ENCODE peak calls at places on chromosomes 1 and 21, in eight cellular contexts. J is type B pancreatic cell, K is stomach, N is GM23338, A is fibroblast of the aortic adventitia, C is vagina, Y is fibroblast of pulmonary artery, V is progenitor cell of endocrine pancreas. R is an unnamed sample.

GRCh38 chr1:218384576-218384975 is 39.4 kb downstream of the TGFB2 start:
- DNase-seq in J (no peak), K (no peak), N (no peak), A (peak), C (no peak), Y (peak), V (no peak), R (no peak)

GRCh38 chr1:92016720-92017316 is 13.0 kb upstream of the EPHX4 start:
- DNase-seq in J (no peak), K (no peak), N (no peak), A (no peak), C (no peak), Y (no peak), V (no peak), R (no peak)

GRCh38 chr1:65260851-65261473 is 48.4 kb upstream of the DNAJC6 start:
- DNase-seq in J (no peak), K (no peak), N (no peak), A (no peak), C (no peak), Y (peak), V (no peak), R (no peak)

GRCh38 chr1:184194251-184194650 is 142.7 kb downstream of the TSEN15 start:
- DNase-seq in J (no peak), K (no peak), N (no peak), A (peak), C (no peak), Y (no peak), V (no peak), R (no peak)

GRCh38 chr1:84642776-84643175 is 47.5 kb downstream of the SSX2IP start:
- DNase-seq in J (no peak), K (no peak), N (no peak), A (no peak), C (no peak), Y (no peak), V (no peak), R (no peak)

GRCh38 chr1:71944006-71944405 is 338.3 kb downstream of the NEGR1 start:
- DNase-seq in J (no peak), K (no peak), N (no peak), A (no peak), C (no peak), Y (no peak), V (no peak), R (no peak)

GRCh38 chr1:8567146-8567545 is 249.2 kb downstream of the SLC45A1 start:
- DNase-seq in J (no peak), K (no peak), N (no peak), A (no peak), C (no peak), Y (peak), V (no peak), R (no peak)

GRCh38 chr1:108503062-108503740 is 53.1 kb downstream of the NBPF6 start:
- DNase-seq in J (no peak), K (no peak), N (peak), A (peak), C (no peak), Y (peak), V (no peak), R (no peak)

GRCh38 chr1:92992877-92993276 is 31.6 kb upstream of the DIPK1A start:
- DNase-seq in J (no peak), K (no peak), N (no peak), A (no peak), C (no peak), Y (no peak), V (no peak), R (no peak)

GRCh38 chr1:206521002-206521585 is 13.8 kb downstream of the RASSF5 start:
- DNase-seq in J (no peak), K (peak), N (no peak), A (no peak), C (no peak), Y (no peak), V (no peak), R (peak)

GRCh38 chr1:194076646-194077045 is 890.2 kb upstream of the B3GALT2 start:
- DNase-seq in J (no peak), K (no peak), N (no peak), A (no peak), C (no peak), Y (peak), V (no peak), R (no peak)

GRCh38 chr1:38029725-38030511 is 16.7 kb downstream of the POU3F1 start:
- DNase-seq in J (no peak), K (no peak), N (peak), A (peak), C (no peak), Y (peak), V (no peak), R (no peak)

GRCh38 chr1:208159542-208160258 is 84.5 kb downstream of the PLXNA2 start:
- DNase-seq in J (peak), K (peak), N (no peak), A (peak), C (no peak), Y (peak), V (no peak), R (no peak)

GRCh38 chr21:43209575-43210453 is 41.0 kb downstream of the CRYAA start:
- DNase-seq in J (peak), K (no peak), N (no peak), A (peak), C (peak), Y (peak), V (peak), R (peak)

GRCh38 chr1:39781349-39781715 is 7.3 kb downstream of the BMP8B start:
- DNase-seq in J (no peak), K (no peak), N (no peak), A (no peak), C (no peak), Y (no peak), V (no peak), R (no peak)

GRCh38 chr1:102858695-102859094 is 249.6 kb downstream of the COL11A1 start:
- DNase-seq in J (no peak), K (no peak), N (no peak), A (peak), C (no peak), Y (no peak), V (no peak), R (no peak)

GRCh38 chr1:227685807-227686206 is 49.3 kb downstream of the JMJD4 start:
- DNase-seq in J (no peak), K (no peak), N (no peak), A (no peak), C (no peak), Y (no peak), V (no peak), R (no peak)
- TF ChIP-seq CTCF in J (no peak), K (no peak), N (no peak), A (no peak), C (no peak), Y (no peak), V (no peak), R (no peak)

DNA sequence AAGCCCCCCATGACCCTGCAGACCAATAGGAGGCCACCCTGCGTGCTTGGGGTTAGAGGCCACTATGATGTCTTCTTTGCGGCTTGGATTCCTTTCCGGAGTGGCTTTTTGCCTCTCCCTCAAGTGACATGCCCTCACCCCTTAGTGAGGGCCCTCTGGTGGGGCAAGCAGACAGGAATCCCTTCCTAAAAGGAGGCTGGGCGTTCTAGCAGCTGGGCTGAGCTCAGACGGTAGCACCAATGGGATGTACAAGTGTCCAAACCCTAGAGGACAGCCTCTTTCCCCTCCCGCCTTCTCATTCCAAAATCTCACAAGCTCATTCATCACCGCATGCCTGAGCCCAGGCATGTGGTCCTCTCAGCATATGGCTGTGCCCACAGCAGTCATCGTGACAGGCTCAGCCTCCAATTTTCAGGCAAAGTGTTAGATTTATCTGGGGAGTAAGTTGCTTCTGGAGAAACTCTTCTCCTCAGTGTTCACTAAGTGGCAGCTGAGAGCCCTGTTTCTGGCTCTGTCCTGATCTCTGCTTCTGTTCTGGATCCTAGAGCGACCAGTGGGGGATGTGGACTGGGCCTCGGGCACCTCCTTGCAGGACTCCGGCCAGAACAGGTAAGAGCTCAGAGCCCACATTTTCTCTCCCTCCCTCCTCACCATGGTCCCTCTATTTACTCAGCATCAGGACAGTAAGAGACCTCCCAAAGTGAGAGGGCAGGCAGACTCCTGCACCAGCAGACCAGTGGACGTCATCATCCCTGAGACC is 4.8 kb downstream of the KIAA1614 start:
- DNase-seq in J (no peak), K (no peak), N (peak), A (no peak), C (no peak), Y (peak), V (no peak), R (peak)
- TF ChIP-seq CTCF in J (no peak), K (no peak), N (peak), A (no peak), C (no peak), Y (no peak), V (no peak), R (no peak)

GRCh38 chr1:177432897-177433296 is 262.1 kb downstream of the BRINP2 start:
- DNase-seq in J (no peak), K (no peak), N (peak), A (peak), C (no peak), Y (peak), V (no peak), R (no peak)
- TF ChIP-seq CTCF in J (peak), K (no peak), N (peak), A (peak), C (no peak), Y (peak), V (peak), R (no peak)

GRCh38 chr1:57770772-57771171 is 346.9 kb upstream of the DAB1 start:
- DNase-seq in J (no peak), K (no peak), N (peak), A (peak), C (no peak), Y (peak), V (no peak), R (no peak)
- TF ChIP-seq CTCF in J (peak), K (no peak), N (peak), A (peak), C (no peak), Y (peak), V (peak), R (peak)

GRCh38 chr1:26861889-26862371 is 1.0 kb upstream of the SFN start:
- DNase-seq in J (no peak), K (no peak), N (no peak), A (peak), C (no peak), Y (no peak), V (no peak), R (peak)

GRCh38 chr1:26863677-26864060 is 720 bp downstream of the SFN start:
- DNase-seq in J (no peak), K (no peak), N (no peak), A (no peak), C (no peak), Y (no peak), V (no peak), R (no peak)

GRCh38 chr1:26858891-26859630 is 3.9 kb upstream of the SFN start:
- DNase-seq in J (no peak), K (no peak), N (no peak), A (no peak), C (no peak), Y (no peak), V (no peak), R (no peak)

GRCh38 chr1:26862781-26863676 is at the start of gene SFN:
- DNase-seq in J (peak), K (peak), N (peak), A (no peak), C (no peak), Y (no peak), V (no peak), R (peak)

DNA sequence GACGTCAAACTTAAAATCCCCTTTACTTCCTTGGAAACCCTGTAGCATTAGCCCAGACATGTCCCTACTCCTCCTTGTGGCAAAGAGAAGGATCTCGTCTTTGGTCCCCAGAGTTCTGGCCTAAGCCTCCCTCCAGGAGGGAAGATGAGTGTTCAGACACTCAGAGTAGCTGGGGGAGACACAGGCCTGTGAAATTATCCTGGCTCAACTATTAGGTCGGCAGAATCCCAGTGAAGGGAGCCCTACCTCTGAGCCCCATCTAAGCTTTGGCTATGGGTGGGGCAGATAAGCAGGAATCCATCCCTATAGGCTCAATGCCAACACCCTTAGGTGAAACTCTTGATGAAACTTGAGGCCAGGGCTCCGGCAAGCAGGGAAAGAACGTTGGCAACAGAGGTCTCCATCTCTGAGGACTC is 1.7 kb upstream of the SFN start:
- DNase-seq in J (no peak), K (no peak), N (peak), A (peak), C (no peak), Y (peak), V (no peak), R (no peak)
- TF ChIP-seq CTCF in J (peak), K (no peak), N (peak), A (peak), C (no peak), Y (peak), V (peak), R (no peak)

DNA sequence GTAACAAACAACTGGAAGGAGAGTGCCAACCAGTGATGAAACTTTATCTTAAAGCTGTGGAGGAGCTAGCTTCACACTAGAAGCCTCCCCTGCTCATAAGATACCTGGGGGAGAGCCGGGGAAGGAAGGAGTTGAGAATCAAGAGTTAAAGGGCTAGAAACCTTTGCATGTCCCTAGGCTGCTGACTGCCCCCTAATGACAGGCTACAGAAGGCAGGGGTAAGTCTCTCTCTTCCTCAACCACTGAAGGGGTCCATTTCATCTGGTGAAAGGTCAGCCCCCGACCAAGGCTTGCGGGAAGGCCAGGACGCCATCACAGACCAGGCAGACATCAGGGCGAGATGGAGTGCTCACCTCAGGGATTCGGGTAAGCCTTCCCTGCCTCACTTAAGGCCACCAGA is 65.6 kb upstream of the GRHL3 start:
- DNase-seq in J (no peak), K (no peak), N (peak), A (no peak), C (no peak), Y (no peak), V (no peak), R (no peak)
- TF ChIP-seq CTCF in J (no peak), K (no peak), N (peak), A (no peak), C (no peak), Y (no peak), V (no peak), R (no peak)

GRCh38 chr1:46248122-46248920 is 758 bp downstream of the RAD54L start:
- DNase-seq in J (no peak), K (peak), N (peak), A (no peak), C (no peak), Y (no peak), V (no peak), R (no peak)

GRCh38 chr1:46246548-46247432 is 773 bp upstream of the RAD54L start:
- DNase-seq in J (peak), K (no peak), N (peak), A (peak), C (no peak), Y (peak), V (no peak), R (no peak)

GRCh38 chr1:46242918-46243317 is 4.6 kb upstream of the RAD54L start:
- DNase-seq in J (no peak), K (no peak), N (no peak), A (no peak), C (no peak), Y (no peak), V (no peak), R (no peak)

GRCh38 chr1:46247433-46248121 is at the start of gene RAD54L:
- DNase-seq in J (peak), K (peak), N (peak), A (peak), C (peak), Y (peak), V (peak), R (peak)

DNA sequence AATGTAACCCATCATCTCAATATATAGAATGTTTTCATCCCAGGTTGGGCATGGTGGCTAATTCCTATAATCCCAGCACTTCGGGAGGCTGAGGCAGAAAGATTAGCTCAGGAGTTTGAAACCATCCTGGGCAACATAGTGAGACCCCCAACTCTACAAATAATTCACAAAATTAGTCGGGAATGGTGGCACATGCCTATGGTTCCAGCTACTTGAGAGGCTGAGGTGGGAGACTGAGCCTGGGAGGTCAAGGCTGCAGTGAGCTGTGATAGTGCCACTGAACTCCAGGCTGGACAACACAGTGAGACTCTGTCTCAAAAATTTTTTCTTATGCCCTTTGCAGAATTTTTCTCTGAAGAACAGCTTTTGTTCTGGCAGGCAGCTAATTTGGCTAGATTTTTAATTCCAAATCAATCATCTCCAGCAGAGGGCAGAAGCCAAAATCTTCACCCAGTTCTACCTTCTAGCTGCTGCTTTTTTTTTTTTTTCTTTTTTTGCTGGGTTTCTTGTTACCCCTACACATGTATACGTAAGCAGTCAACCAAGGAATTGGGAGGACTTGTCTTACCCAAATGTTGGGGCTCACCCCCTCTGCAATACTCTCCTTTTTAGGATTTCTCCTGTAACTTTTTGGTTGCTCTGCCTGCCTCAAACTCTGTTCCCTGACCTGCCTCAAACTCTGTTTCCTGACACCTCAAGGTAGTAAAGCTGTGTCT is 2.7 kb upstream of the RAD54L start:
- DNase-seq in J (no peak), K (no peak), N (peak), A (peak), C (no peak), Y (peak), V (no peak), R (no peak)
- TF ChIP-seq CTCF in J (peak), K (no peak), N (peak), A (peak), C (no peak), Y (peak), V (peak), R (peak)

GRCh38 chr21:45640888-45641479 is 2.5 kb upstream of the PCBP3 start:
- DNase-seq in J (no peak), K (no peak), N (peak), A (peak), C (peak), Y (peak), V (no peak), R (no peak)
- TF ChIP-seq CTCF in J (no peak), K (no peak), N (peak), A (peak), C (no peak), Y (peak), V (peak), R (no peak)

DNA sequence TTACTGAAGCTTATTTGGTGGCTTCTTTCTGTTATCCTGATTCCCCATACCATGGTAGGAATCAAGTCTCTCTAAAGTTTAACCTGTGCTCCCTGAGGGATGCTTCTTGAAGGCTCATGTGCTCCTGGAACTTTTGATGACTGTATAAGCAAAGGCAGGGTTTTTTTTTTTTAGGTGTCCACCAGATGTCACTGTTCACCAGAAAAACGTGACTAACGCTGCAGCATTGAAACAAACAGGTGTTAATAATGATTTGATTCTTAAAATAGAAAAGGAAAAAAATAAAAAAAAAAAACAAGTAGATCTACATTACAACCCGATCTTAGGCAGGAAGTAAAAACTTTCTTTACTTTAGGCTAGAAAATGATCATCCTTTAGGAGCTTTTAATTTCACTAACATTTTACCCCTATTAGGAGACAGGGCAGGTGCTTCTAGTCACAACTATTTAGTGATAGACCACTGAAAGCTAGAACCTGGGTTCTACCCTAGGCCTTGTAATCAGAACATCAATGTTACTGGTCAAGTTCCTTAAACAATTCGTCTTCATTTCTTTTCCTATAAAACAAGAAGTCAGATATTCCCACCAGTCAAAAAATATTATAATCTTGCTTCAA is 223.0 kb downstream of the PLA2G4A start:
- DNase-seq in J (no peak), K (no peak), N (peak), A (peak), C (no peak), Y (peak), V (no peak), R (no peak)
- TF ChIP-seq CTCF in J (peak), K (no peak), N (peak), A (peak), C (peak), Y (peak), V (peak), R (peak)

R was measured in upper lobe of right lung.